ENCODE peak calls at places on chromosomes 12 and 14, in four cellular contexts. K is K562, D is HEK293T, V is HepG2. S is an unnamed sample.

GRCh38 chr12:59699408-59700144 is 103.7 kb downstream of the SLC16A7 start:
- DNase-seq in K (no peak), V (no peak), D (no peak), S (no peak)

GRCh38 chr12:110002691-110003515 is 3.7 kb downstream of the ANKRD13A start:
- DNase-seq in D (no peak), V (no peak), K (no peak), S (no peak)

GRCh38 chr12:49296836-49297694 is 2.1 kb downstream of the PRPH start:
- DNase-seq in D (peak), V (peak), K (peak), S (no peak)

GRCh38 chr14:66624319-66624937 is 116.5 kb downstream of the GPHN start:
- DNase-seq in D (peak), V (peak), K (peak), S (peak)

GRCh38 chr12:81757731-81758325 is 1.3 kb downstream of the PPFIA2 start:
- DNase-seq in V (no peak), D (no peak), K (no peak), S (no peak)

GRCh38 chr12:57193706-57194245 is 22.8 kb upstream of the NXPH4 start:
- DNase-seq in V (no peak), D (no peak), K (no peak), S (no peak)

GRCh38 chr14:49961270-49962222 is 68.7 kb downstream of the ARF6 start:
- DNase-seq in K (no peak), V (no peak), D (no peak), S (no peak)

GRCh38 chr14:92386637-92387036 is 63.7 kb downstream of the SLC24A4 start:
- DNase-seq in V (peak), D (no peak), K (no peak), S (no peak)

GRCh38 chr14:96445844-96446710 is 54.1 kb downstream of the AK7 start:
- DNase-seq in V (no peak), D (no peak), K (peak), S (no peak)

GRCh38 chr14:95500772-95501401 is 15.6 kb downstream of the SYNE3 start:
- DNase-seq in V (no peak), K (no peak), D (no peak), S (no peak)

GRCh38 chr12:57047981-57048380 is 1.9 kb downstream of the MYO1A start:
- DNase-seq in V (no peak), K (no peak), D (no peak), S (no peak)

GRCh38 chr12:53212931-53213330 is 5.9 kb upstream of the ITGB7 start:
- DNase-seq in K (no peak), D (no peak), V (no peak), S (no peak)

GRCh38 chr12:111028830-111029229 is 108.5 kb upstream of the MYL2 start:
- DNase-seq in K (no peak), D (no peak), V (no peak), S (no peak)

GRCh38 chr12:89875225-89875624 is 166.6 kb upstream of the ATP2B1 start:
- DNase-seq in D (no peak), K (no peak), V (no peak), S (no peak)

GRCh38 chr12:56804684-56805083 is 41.6 kb downstream of the HSD17B6 start:
- DNase-seq in V (no peak), K (no peak), D (no peak), S (no peak)

GRCh38 chr14:90903101-90903500 is 86.9 kb upstream of the TTC7B start:
- DNase-seq in D (peak), V (peak), K (peak), S (peak)

GRCh38 chr12:65962921-65963883 is 138.9 kb downstream of the HMGA2 start:
- DNase-seq in V (no peak), K (peak), D (peak), S (no peak)

GRCh38 chr14:70317969-70318634 is 41.4 kb downstream of the COX16 start:
- DNase-seq in V (peak), D (peak), K (no peak), S (peak)

GRCh38 chr14:100065161-100065871 is at the start of gene EVL:
- DNase-seq in D (no peak), K (no peak), V (no peak), S (peak)

GRCh38 chr14:100601914-100602313 is 14.7 kb upstream of the BEGAIN start:
- DNase-seq in V (no peak), K (no peak), D (no peak), S (no peak)

GRCh38 chr12:108734200-108734906 is 3.0 kb upstream of the CORO1C start:
- DNase-seq in V (peak), K (no peak), D (no peak), S (peak)
- TF ChIP-seq TARDBP in V (peak), K (no peak), D (no peak), S (no peak)

GRCh38 chr14:104007121-104007520 is 64.8 kb upstream of the RD3L start:
- DNase-seq in K (no peak), V (no peak), D (no peak), S (no peak)

GRCh38 chr14:104016873-104017650 is 68.4 kb upstream of the ASPG start:
- DNase-seq in D (no peak), K (no peak), V (no peak), S (no peak)

GRCh38 chr14:104009297-104009696 is 67.0 kb upstream of the RD3L start:
- DNase-seq in K (no peak), V (no peak), D (no peak), S (no peak)

GRCh38 chr14:104014764-104015163 is 70.7 kb upstream of the ASPG start:
- DNase-seq in V (no peak), K (no peak), D (no peak), S (no peak)

GRCh38 chr14:104011824-104012517 is 69.6 kb upstream of the RD3L start:
- DNase-seq in V (no peak), D (no peak), K (no peak), S (no peak)
- TF ChIP-seq TARDBP in V (no peak), D (no peak), K (no peak), S (no peak)

GRCh38 chr12:14261096-14261495 is 104.4 kb upstream of the ATF7IP start:
- DNase-seq in K (no peak), D (no peak), V (no peak), S (no peak)

GRCh38 chr12:14259481-14260010 is 105.9 kb upstream of the ATF7IP start:
- DNase-seq in K (no peak), D (no peak), V (no peak), S (no peak)

GRCh38 chr12:14261861-14262260 is 103.6 kb upstream of the ATF7IP start:
- DNase-seq in D (no peak), V (no peak), K (no peak), S (no peak)

GRCh38 chr12:14258468-14258947 is 107.0 kb upstream of the ATF7IP start:
- DNase-seq in V (no peak), K (peak), D (no peak), S (no peak)

DNA sequence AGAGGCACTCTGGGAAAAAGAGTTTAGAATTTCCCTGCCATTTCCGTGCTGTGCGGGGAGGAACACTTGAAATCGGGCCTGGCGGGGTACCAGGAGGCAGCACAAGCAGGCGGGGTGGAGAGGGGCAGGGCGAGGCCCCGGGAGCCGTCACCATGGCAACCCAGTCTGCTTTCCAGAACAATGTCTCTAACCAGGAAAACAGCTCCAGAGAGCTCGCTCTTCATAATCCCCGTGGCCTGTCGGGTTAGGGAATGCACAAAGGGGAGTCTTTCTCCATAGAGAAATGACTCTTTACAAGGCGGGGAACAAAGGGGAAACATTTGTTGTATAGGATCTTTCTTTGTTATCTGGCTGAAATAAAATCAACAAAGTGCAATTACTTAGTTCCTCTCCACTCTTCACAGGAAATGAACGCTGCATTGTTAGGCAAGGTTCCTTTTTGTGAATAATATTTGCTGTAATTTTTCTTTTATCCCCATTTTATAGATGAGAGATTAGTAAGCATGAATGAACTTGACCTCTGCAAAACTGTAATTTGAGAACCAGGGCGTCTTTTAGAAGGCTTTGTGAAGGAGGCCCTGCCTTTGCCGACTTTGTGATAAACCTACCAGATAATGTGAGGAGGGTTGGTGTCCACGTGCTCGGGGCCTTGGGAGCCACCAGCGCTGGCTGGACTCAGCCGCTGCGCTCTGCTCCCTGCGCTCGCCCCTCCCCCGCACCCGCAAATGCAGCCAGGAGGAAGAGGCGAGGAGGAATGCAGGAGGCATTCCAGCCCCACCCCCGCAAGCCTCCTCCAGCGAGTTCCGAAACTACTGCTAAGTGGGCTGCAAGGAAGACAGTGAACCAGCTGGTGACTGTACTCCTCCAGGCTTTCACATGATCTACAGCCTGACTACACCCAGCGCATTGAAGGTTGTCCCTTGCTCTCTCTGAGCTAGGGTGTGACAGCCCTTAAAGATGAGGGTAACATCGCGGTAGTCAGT is 105.2 kb upstream of the ATF7IP start:
- DNase-seq in D (no peak), V (peak), K (peak), S (no peak)
- TF ChIP-seq TARDBP in D (no peak), V (no peak), K (no peak), S (no peak)

GRCh38 chr12:127588224-127588623 is 678.7 kb upstream of the TMEM132C start:
- DNase-seq in K (no peak), D (no peak), V (no peak), S (no peak)
- TF ChIP-seq TARDBP in K (no peak), D (no peak), V (no peak), S (no peak)

GRCh38 chr12:8709124-8709830 is 11.5 kb downstream of the RIMKLB start:
- DNase-seq in V (no peak), K (no peak), D (no peak), S (no peak)
- TF ChIP-seq TARDBP in V (no peak), K (no peak), D (no peak), S (no peak)

GRCh38 chr12:102642199-102642598 is 161.8 kb upstream of the IGF1 start:
- DNase-seq in D (no peak), K (no peak), V (no peak), S (no peak)
- TF ChIP-seq TARDBP in D (no peak), K (no peak), V (no peak), S (no peak)

GRCh38 chr12:120846721-120847120 is 57.4 kb downstream of the SPPL3 start:
- DNase-seq in K (no peak), D (no peak), V (no peak), S (no peak)

GRCh38 chr12:120851939-120852338 is 52.2 kb downstream of the SPPL3 start:
- DNase-seq in D (no peak), K (no peak), V (no peak), S (no peak)

GRCh38 chr12:120847392-120848157 is 56.6 kb downstream of the SPPL3 start:
- DNase-seq in V (no peak), K (no peak), D (no peak), S (peak)

GRCh38 chr12:120851444-120851843 is 52.7 kb downstream of the SPPL3 start:
- DNase-seq in V (no peak), D (no peak), K (no peak), S (no peak)

GRCh38 chr12:120849765-120850164 is 54.4 kb downstream of the SPPL3 start:
- DNase-seq in D (no peak), V (peak), K (no peak), S (no peak)
- TF ChIP-seq TARDBP in D (no peak), V (no peak), K (no peak), S (no peak)

GRCh38 chr14:26896447-26896846 is 298.6 kb upstream of the NOVA1 start:
- DNase-seq in K (no peak), D (no peak), V (no peak), S (no peak)
- TF ChIP-seq TARDBP in K (no peak), D (no peak), V (no peak), S (no peak)

DNA sequence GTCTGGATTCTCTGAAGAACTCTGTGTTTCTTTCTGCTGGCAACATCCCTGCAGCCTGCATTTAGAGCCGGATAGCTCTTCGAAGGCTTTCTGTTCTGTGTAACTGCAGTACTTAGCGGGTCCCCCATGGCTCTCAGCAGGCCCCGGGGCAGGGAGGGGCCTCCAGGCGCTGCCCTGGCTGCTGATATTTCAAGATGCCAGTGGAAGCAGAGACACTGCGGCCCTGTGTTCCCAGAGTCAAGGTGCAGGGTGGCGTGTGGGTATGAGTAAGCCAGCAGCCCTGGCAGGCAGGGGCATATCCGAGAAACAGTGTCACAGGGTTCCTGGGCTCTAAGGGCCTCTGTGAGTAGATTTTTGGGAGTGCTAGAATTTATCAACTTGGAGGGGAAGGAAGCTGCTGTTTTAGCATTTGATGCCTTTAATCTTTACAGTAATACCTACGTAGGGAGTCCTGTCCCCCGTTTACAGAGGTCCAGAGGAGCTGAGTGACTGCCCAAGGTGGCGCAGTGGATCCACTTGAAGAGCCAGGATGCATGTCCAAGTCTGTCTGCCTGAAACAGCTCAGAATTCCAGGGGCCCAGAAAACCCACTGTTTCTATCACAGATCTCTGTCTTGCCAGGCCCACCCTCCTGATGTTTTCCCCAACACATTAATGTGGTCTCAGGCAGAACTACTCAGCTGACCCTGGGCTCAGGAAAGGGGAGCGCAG is 16.2 kb downstream of the ESRRB start:
- DNase-seq in D (no peak), V (no peak), K (no peak), S (no peak)
- TF ChIP-seq TARDBP in D (no peak), V (no peak), K (no peak), S (no peak)